ENCODE peak calls at places on chromosomes 5 and 9, in six cellular contexts. G is aorta, I is hypothalamus, C is sigmoid colon, H is T-helper 1 cell, L is HuH-7. A is an unnamed sample.

GRCh38 chr5:73716284-73716808 is 90.3 kb downstream of the ARHGEF28 start:
- DNase-seq in G (no peak), I (no peak), C (no peak), H (no peak), L (no peak), A (no peak)

GRCh38 chr5:153445875-153446567 is 44.4 kb upstream of the GRIA1 start:
- DNase-seq in G (peak), I (no peak), C (no peak), H (no peak), L (no peak), A (no peak)

GRCh38 chr5:79990598-79991507 is at the start of gene MTX3:
- DNase-seq in G (peak), I (peak), C (peak), H (peak), L (peak), A (peak)

GRCh38 chr9:21965401-21965951 is 28.7 kb downstream of the CDKN2A start:
- DNase-seq in G (peak), I (no peak), C (peak), H (no peak), L (peak), A (peak)

GRCh38 chr9:129854588-129855110 is 19.4 kb downstream of the USP20 start:
- DNase-seq in G (no peak), I (no peak), C (no peak), H (no peak), L (no peak), A (no peak)

GRCh38 chr5:20241351-20241750 is 253.4 kb upstream of the CDH18 start:
- DNase-seq in G (no peak), I (no peak), C (no peak), H (no peak), L (no peak), A (peak)

GRCh38 chr5:39800202-39800601 is 375.4 kb upstream of the DAB2 start:
- DNase-seq in G (no peak), I (no peak), C (no peak), H (no peak), L (no peak), A (no peak)

GRCh38 chr9:117744390-117744789 is 40.2 kb downstream of the TLR4 start:
- DNase-seq in G (no peak), I (no peak), C (no peak), H (no peak), L (no peak), A (no peak)

GRCh38 chr5:34452170-34452828 is 203.8 kb upstream of the RAI14 start:
- DNase-seq in G (no peak), I (no peak), C (no peak), H (no peak), L (peak), A (no peak)

GRCh38 chr9:126058631-126059030 is 268.0 kb upstream of the MVB12B start:
- DNase-seq in G (peak), I (no peak), C (no peak), H (no peak), L (no peak), A (peak)

GRCh38 chr5:138724470-138725146 is 28.6 kb upstream of the CTNNA1 start:
- DNase-seq in G (no peak), I (no peak), C (peak), H (no peak), L (no peak), A (no peak)

GRCh38 chr5:143499480-143500114 is 96.1 kb upstream of the NR3C1 start:
- DNase-seq in G (no peak), I (no peak), C (no peak), H (no peak), L (no peak), A (no peak)

GRCh38 chr5:116068028-116068632 is 16.7 kb upstream of the COMMD10 start:
- DNase-seq in G (no peak), I (no peak), C (no peak), H (no peak), L (no peak), A (no peak)

GRCh38 chr9:107465467-107466451 is 23.8 kb downstream of the KLF4 start:
- DNase-seq in G (peak), I (no peak), C (peak), H (no peak), L (peak), A (peak)

GRCh38 chr5:52996966-52997365 is 7.8 kb downstream of the ITGA2 start:
- DNase-seq in G (no peak), I (no peak), C (no peak), H (no peak), L (no peak), A (no peak)

GRCh38 chr9:133684461-133685361 is 48.5 kb downstream of the DBH start:
- DNase-seq in G (no peak), I (peak), C (no peak), H (no peak), L (no peak), A (peak)

GRCh38 chr9:83956288-83957028 is 23.6 kb downstream of the HNRNPK start:
- DNase-seq in G (peak), I (no peak), C (peak), H (peak), L (peak), A (peak)

GRCh38 chr5:1737790-1738405 is 61.7 kb downstream of the MRPL36 start:
- DNase-seq in G (peak), I (no peak), C (no peak), H (no peak), L (peak), A (peak)

GRCh38 chr9:34659592-34660253 is 2.7 kb downstream of the CCL27 start:
- DNase-seq in G (no peak), I (no peak), C (no peak), H (no peak), L (no peak), A (no peak)

GRCh38 chr9:14311940-14312572 is 1.9 kb downstream of the NFIB start:
- DNase-seq in G (no peak), I (no peak), C (no peak), H (no peak), L (no peak), A (no peak)

GRCh38 chr9:133874061-133874638 is 118.0 kb downstream of the VAV2 start:
- DNase-seq in G (no peak), I (no peak), C (no peak), H (no peak), L (no peak), A (no peak)

GRCh38 chr9:129378241-129378661 is 200.2 kb upstream of the IER5L start:
- DNase-seq in G (peak), I (no peak), C (no peak), H (no peak), L (no peak), A (peak)

GRCh38 chr9:92440751-92441046 is 16.4 kb upstream of the OMD start:
- DNase-seq in G (no peak), I (no peak), C (no peak), H (no peak), L (no peak), A (no peak)

GRCh38 chr9:16184964-16185646 is 632.3 kb downstream of the CCDC171 start:
- DNase-seq in G (no peak), I (no peak), C (no peak), H (no peak), L (no peak), A (no peak)

GRCh38 chr9:93094294-93095204 is 1.5 kb upstream of the CARD19 start:
- DNase-seq in G (peak), I (peak), C (peak), H (no peak), L (no peak), A (peak)

GRCh38 chr5:87411586-87412416 is 929 bp downstream of the CCNH start:
- DNase-seq in G (no peak), I (no peak), C (peak), H (no peak), L (no peak), A (no peak)

GRCh38 chr9:103798620-103799019 is 295.5 kb upstream of the SMC2 start:
- DNase-seq in G (no peak), I (no peak), C (no peak), H (no peak), L (no peak), A (no peak)

GRCh38 chr5:129664336-129664937 is 83.5 kb upstream of the MINAR2 start:
- DNase-seq in G (peak), I (no peak), C (no peak), H (no peak), L (peak), A (no peak)

GRCh38 chr9:651372-651771 is 190.1 kb upstream of the DMRT1 start:
- DNase-seq in G (no peak), I (no peak), C (no peak), H (no peak), L (no peak), A (no peak)

GRCh38 chr5:155049569-155050383 is 36.2 kb downstream of the KIF4B start:
- DNase-seq in G (no peak), I (no peak), C (no peak), H (no peak), L (peak), A (no peak)